ENCODE peak calls at places on chromosome 16, in nine cellular contexts. One of them, this sample, is unnamed.

GRCh38 chr16:15996432-15997109 is 47.2 kb downstream of the ABCC1 start:
- DNase-seq in OCI-LY7: no peak
- DNase-seq in tibial artery: peak
- DNase-seq in trophoblast cell: no peak
- DNase-seq in CD8-positive, alpha-beta T cell: no peak
- DNase-seq in SJSA1: peak
- DNase-seq in hepatocyte: peak
- DNase-seq in fibroblast of lung: peak
- DNase-seq in vagina: no peak
- DNase-seq in this sample: no peak

GRCh38 chr16:35195173-35195863 is 1735.9 kb downstream of the TP53TG3F start:
- DNase-seq in OCI-LY7: no peak
- DNase-seq in tibial artery: no peak
- DNase-seq in trophoblast cell: no peak
- DNase-seq in CD8-positive, alpha-beta T cell: no peak
- DNase-seq in SJSA1: no peak
- DNase-seq in hepatocyte: no peak
- DNase-seq in fibroblast of lung: no peak
- DNase-seq in vagina: peak
- DNase-seq in this sample: no peak

GRCh38 chr16:35910409-35910808 is 2451.0 kb downstream of the TP53TG3F start:
- DNase-seq in OCI-LY7: no peak
- DNase-seq in tibial artery: no peak
- DNase-seq in trophoblast cell: no peak
- DNase-seq in CD8-positive, alpha-beta T cell: no peak
- DNase-seq in SJSA1: no peak
- DNase-seq in hepatocyte: no peak
- DNase-seq in fibroblast of lung: no peak
- DNase-seq in vagina: peak
- DNase-seq in this sample: no peak

GRCh38 chr16:15518412-15519351 is 84.3 kb downstream of the BMERB1 start:
- DNase-seq in OCI-LY7: no peak
- DNase-seq in tibial artery: peak
- DNase-seq in trophoblast cell: no peak
- DNase-seq in CD8-positive, alpha-beta T cell: no peak
- DNase-seq in SJSA1: no peak
- DNase-seq in hepatocyte: peak
- DNase-seq in fibroblast of lung: peak
- DNase-seq in vagina: peak
- DNase-seq in this sample: no peak

GRCh38 chr16:87057291-87057881 is 259.8 kb downstream of the C16orf95 start:
- DNase-seq in OCI-LY7: no peak
- DNase-seq in tibial artery: no peak
- DNase-seq in trophoblast cell: no peak
- DNase-seq in CD8-positive, alpha-beta T cell: no peak
- DNase-seq in SJSA1: no peak
- DNase-seq in hepatocyte: no peak
- DNase-seq in fibroblast of lung: peak
- DNase-seq in vagina: no peak
- DNase-seq in this sample: no peak

GRCh38 chr16:49021136-49021535 is 260.5 kb downstream of the CBLN1 start:
- DNase-seq in OCI-LY7: no peak
- DNase-seq in tibial artery: no peak
- DNase-seq in trophoblast cell: no peak
- DNase-seq in CD8-positive, alpha-beta T cell: no peak
- DNase-seq in SJSA1: no peak
- DNase-seq in hepatocyte: peak
- DNase-seq in fibroblast of lung: peak
- DNase-seq in vagina: peak
- DNase-seq in this sample: no peak

GRCh38 chr16:75727221-75727620 is 931 bp upstream of the CPHXL start:
- DNase-seq in OCI-LY7: no peak
- DNase-seq in tibial artery: no peak
- DNase-seq in trophoblast cell: no peak
- DNase-seq in CD8-positive, alpha-beta T cell: no peak
- DNase-seq in SJSA1: no peak
- DNase-seq in hepatocyte: peak
- DNase-seq in fibroblast of lung: no peak
- DNase-seq in vagina: no peak
- DNase-seq in this sample: no peak

GRCh38 chr16:69595127-69596036 is 29.6 kb downstream of the NFAT5 start:
- DNase-seq in OCI-LY7: no peak
- DNase-seq in tibial artery: no peak
- DNase-seq in trophoblast cell: no peak
- DNase-seq in CD8-positive, alpha-beta T cell: no peak
- DNase-seq in SJSA1: no peak
- DNase-seq in hepatocyte: peak
- DNase-seq in fibroblast of lung: peak
- DNase-seq in vagina: no peak
- DNase-seq in this sample: peak

GRCh38 chr16:397135-397661 is at the start of gene NME4:
- DNase-seq in OCI-LY7: peak
- DNase-seq in tibial artery: no peak
- DNase-seq in trophoblast cell: peak
- DNase-seq in CD8-positive, alpha-beta T cell: no peak
- DNase-seq in SJSA1: peak
- DNase-seq in hepatocyte: peak
- DNase-seq in fibroblast of lung: no peak
- DNase-seq in vagina: no peak
- DNase-seq in this sample: no peak

GRCh38 chr16:77450790-77451487 is 16.1 kb upstream of the ADAMTS18 start:
- DNase-seq in OCI-LY7: no peak
- DNase-seq in tibial artery: no peak
- DNase-seq in trophoblast cell: no peak
- DNase-seq in CD8-positive, alpha-beta T cell: no peak
- DNase-seq in SJSA1: no peak
- DNase-seq in hepatocyte: peak
- DNase-seq in fibroblast of lung: no peak
- DNase-seq in vagina: no peak
- DNase-seq in this sample: no peak

GRCh38 chr16:84498859-84499620 is 5.4 kb downstream of the MEAK7 start:
- DNase-seq in OCI-LY7: no peak
- DNase-seq in tibial artery: no peak
- DNase-seq in trophoblast cell: no peak
- DNase-seq in CD8-positive, alpha-beta T cell: no peak
- DNase-seq in SJSA1: no peak
- DNase-seq in hepatocyte: peak
- DNase-seq in fibroblast of lung: no peak
- DNase-seq in vagina: no peak
- DNase-seq in this sample: no peak
- H3K27ac ChIP-seq in OCI-LY7: no peak
- H3K27ac ChIP-seq in tibial artery: no peak
- H3K27ac ChIP-seq in trophoblast cell: no peak
- H3K27ac ChIP-seq in CD8-positive, alpha-beta T cell: no peak
- H3K27ac ChIP-seq in SJSA1: no peak
- H3K27ac ChIP-seq in hepatocyte: no peak
- H3K27ac ChIP-seq in fibroblast of lung: no peak
- H3K27ac ChIP-seq in vagina: no peak
- H3K27ac ChIP-seq in this sample: peak

DNA sequence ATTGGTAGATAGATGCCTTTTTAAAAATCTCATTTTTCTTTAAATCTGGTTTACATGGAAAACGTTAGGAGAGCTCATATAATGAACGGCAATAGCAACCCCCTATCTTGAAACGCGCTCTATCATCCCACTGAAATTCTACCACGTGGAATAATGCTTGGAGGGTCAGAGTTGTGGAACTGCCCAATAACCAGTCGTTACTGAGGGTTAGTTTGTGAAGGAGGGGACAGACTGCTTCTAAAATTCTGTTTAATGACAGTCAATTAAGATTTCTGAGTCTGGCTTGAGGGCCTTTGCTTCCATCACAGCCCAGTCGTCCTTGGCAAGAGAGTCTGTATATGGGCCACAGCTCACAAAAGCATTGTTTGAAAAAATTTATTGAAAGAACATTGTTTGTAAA is 482 bp downstream of the IRF8 start:
- DNase-seq in OCI-LY7: no peak
- DNase-seq in tibial artery: no peak
- DNase-seq in trophoblast cell: no peak
- DNase-seq in CD8-positive, alpha-beta T cell: no peak
- DNase-seq in SJSA1: no peak
- DNase-seq in hepatocyte: no peak
- DNase-seq in fibroblast of lung: no peak
- DNase-seq in vagina: no peak
- DNase-seq in this sample: no peak
- H3K27ac ChIP-seq in OCI-LY7: peak
- H3K27ac ChIP-seq in tibial artery: no peak
- H3K27ac ChIP-seq in trophoblast cell: no peak
- H3K27ac ChIP-seq in CD8-positive, alpha-beta T cell: no peak
- H3K27ac ChIP-seq in SJSA1: no peak
- H3K27ac ChIP-seq in hepatocyte: no peak
- H3K27ac ChIP-seq in fibroblast of lung: no peak
- H3K27ac ChIP-seq in vagina: no peak
- H3K27ac ChIP-seq in this sample: no peak

GRCh38 chr16:60295451-60295850 is 1561.3 kb upstream of the GOT2 start:
- DNase-seq in OCI-LY7: no peak
- DNase-seq in tibial artery: no peak
- DNase-seq in trophoblast cell: no peak
- DNase-seq in CD8-positive, alpha-beta T cell: no peak
- DNase-seq in SJSA1: no peak
- DNase-seq in hepatocyte: no peak
- DNase-seq in fibroblast of lung: no peak
- DNase-seq in vagina: no peak
- DNase-seq in this sample: peak
- H3K27ac ChIP-seq in OCI-LY7: no peak
- H3K27ac ChIP-seq in tibial artery: no peak
- H3K27ac ChIP-seq in trophoblast cell: no peak
- H3K27ac ChIP-seq in CD8-positive, alpha-beta T cell: no peak
- H3K27ac ChIP-seq in SJSA1: no peak
- H3K27ac ChIP-seq in hepatocyte: no peak
- H3K27ac ChIP-seq in fibroblast of lung: no peak
- H3K27ac ChIP-seq in vagina: no peak
- H3K27ac ChIP-seq in this sample: no peak

GRCh38 chr16:80198995-80199299 is 341.8 kb upstream of the DYNLRB2 start:
- DNase-seq in OCI-LY7: no peak
- DNase-seq in tibial artery: no peak
- DNase-seq in trophoblast cell: no peak
- DNase-seq in CD8-positive, alpha-beta T cell: no peak
- DNase-seq in SJSA1: no peak
- DNase-seq in hepatocyte: no peak
- DNase-seq in fibroblast of lung: peak
- DNase-seq in vagina: no peak
- DNase-seq in this sample: no peak

GRCh38 chr16:80200079-80200478 is 340.7 kb upstream of the DYNLRB2 start:
- DNase-seq in OCI-LY7: no peak
- DNase-seq in tibial artery: no peak
- DNase-seq in trophoblast cell: no peak
- DNase-seq in CD8-positive, alpha-beta T cell: no peak
- DNase-seq in SJSA1: no peak
- DNase-seq in hepatocyte: no peak
- DNase-seq in fibroblast of lung: no peak
- DNase-seq in vagina: no peak
- DNase-seq in this sample: peak

GRCh38 chr16:80197790-80198201 is 343.0 kb upstream of the DYNLRB2 start:
- DNase-seq in OCI-LY7: no peak
- DNase-seq in tibial artery: no peak
- DNase-seq in trophoblast cell: no peak
- DNase-seq in CD8-positive, alpha-beta T cell: no peak
- DNase-seq in SJSA1: peak
- DNase-seq in hepatocyte: no peak
- DNase-seq in fibroblast of lung: peak
- DNase-seq in vagina: no peak
- DNase-seq in this sample: peak

GRCh38 chr16:80199614-80200013 is 341.2 kb upstream of the DYNLRB2 start:
- DNase-seq in OCI-LY7: no peak
- DNase-seq in tibial artery: no peak
- DNase-seq in trophoblast cell: no peak
- DNase-seq in CD8-positive, alpha-beta T cell: no peak
- DNase-seq in SJSA1: no peak
- DNase-seq in hepatocyte: no peak
- DNase-seq in fibroblast of lung: no peak
- DNase-seq in vagina: no peak
- DNase-seq in this sample: no peak

DNA sequence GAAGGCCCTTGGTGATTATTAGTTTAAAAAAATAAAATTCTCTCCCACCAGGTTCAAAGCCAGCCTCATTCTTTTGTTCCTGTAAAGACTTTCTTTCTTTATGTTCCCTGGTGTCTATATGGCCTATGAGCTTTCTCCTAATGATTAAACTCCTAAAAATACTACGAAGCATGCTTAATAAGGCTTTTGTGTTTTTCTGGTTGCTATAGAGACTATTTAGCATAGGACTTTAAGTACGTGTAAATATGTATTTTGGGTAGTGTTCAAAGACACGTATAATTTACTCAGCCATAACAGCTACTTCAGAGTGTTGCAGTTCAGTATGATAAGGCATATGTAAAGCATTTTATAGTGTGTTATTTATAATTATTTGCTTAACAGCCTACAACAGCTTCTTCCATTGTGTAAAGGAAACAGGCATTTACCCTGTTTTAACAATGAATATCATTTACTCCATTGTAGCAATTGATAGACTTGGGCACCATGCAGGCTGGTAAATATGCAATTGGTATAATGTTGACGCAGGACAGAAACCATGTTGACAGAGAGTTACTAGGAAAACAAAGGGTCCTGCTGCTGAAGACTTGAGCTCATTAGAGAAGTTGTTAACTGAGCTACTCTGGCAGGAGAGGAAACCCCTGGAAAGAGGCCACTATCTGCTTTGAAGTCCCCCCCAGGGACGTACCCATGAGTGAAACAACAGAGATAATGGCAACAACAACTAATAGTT is 342.4 kb upstream of the DYNLRB2 start:
- DNase-seq in OCI-LY7: no peak
- DNase-seq in tibial artery: no peak
- DNase-seq in trophoblast cell: no peak
- DNase-seq in CD8-positive, alpha-beta T cell: no peak
- DNase-seq in SJSA1: no peak
- DNase-seq in hepatocyte: no peak
- DNase-seq in fibroblast of lung: peak
- DNase-seq in vagina: no peak
- DNase-seq in this sample: no peak
- H3K27ac ChIP-seq in OCI-LY7: no peak
- H3K27ac ChIP-seq in tibial artery: no peak
- H3K27ac ChIP-seq in trophoblast cell: no peak
- H3K27ac ChIP-seq in CD8-positive, alpha-beta T cell: no peak
- H3K27ac ChIP-seq in SJSA1: peak
- H3K27ac ChIP-seq in hepatocyte: peak
- H3K27ac ChIP-seq in fibroblast of lung: peak
- H3K27ac ChIP-seq in vagina: no peak
- H3K27ac ChIP-seq in this sample: peak

DNA sequence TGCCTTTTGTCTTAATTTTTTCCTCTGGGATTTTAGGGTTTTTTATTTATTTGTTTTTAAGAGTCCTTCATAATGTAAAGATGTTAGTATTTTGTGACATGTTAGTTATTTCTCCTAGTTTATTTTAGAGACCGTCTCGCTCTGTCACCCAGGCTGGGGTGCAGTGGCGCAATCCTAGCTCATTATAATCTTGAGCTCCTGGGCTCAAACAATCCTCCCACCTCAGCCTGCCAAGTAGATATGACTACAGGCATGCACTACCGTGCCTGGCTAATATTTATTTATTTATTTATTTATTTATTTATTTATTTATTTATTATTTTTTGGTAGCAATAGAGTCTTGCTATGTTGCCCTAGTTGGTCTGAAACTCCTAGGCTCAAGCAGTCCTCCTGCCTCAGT is 37.4 kb upstream of the ARHGAP17 start:
- DNase-seq in OCI-LY7: no peak
- DNase-seq in tibial artery: no peak
- DNase-seq in trophoblast cell: no peak
- DNase-seq in CD8-positive, alpha-beta T cell: no peak
- DNase-seq in SJSA1: no peak
- DNase-seq in hepatocyte: no peak
- DNase-seq in fibroblast of lung: no peak
- DNase-seq in vagina: no peak
- DNase-seq in this sample: no peak
- H3K27ac ChIP-seq in OCI-LY7: no peak
- H3K27ac ChIP-seq in tibial artery: peak
- H3K27ac ChIP-seq in trophoblast cell: no peak
- H3K27ac ChIP-seq in CD8-positive, alpha-beta T cell: no peak
- H3K27ac ChIP-seq in SJSA1: no peak
- H3K27ac ChIP-seq in hepatocyte: no peak
- H3K27ac ChIP-seq in fibroblast of lung: no peak
- H3K27ac ChIP-seq in vagina: no peak
- H3K27ac ChIP-seq in this sample: no peak